ENCODE peak calls at places on chromosomes 11 and 22, in five cellular contexts. M is stimulated activated naive CD4-positive, alpha-beta T cell; U is occipital lobe; F is naive thymus-derived CD4-positive, alpha-beta T cell; Z is NCI-H2171. P is an unnamed sample.

GRCh38 chr11:121123670-121124069 is 22.6 kb downstream of the TECTA start:
- DNase-seq in M (no peak), U (no peak), F (no peak), Z (no peak), P (peak)

GRCh38 chr11:114073506-114074381 is 14.2 kb downstream of the ZBTB16 start:
- DNase-seq in M (peak), U (no peak), F (no peak), Z (no peak), P (no peak)

GRCh38 chr11:35579557-35580396 is 38.5 kb upstream of the FJX1 start:
- DNase-seq in M (no peak), U (no peak), F (no peak), Z (no peak), P (no peak)

GRCh38 chr11:26522912-26523610 is 49.0 kb downstream of the MUC15 start:
- DNase-seq in M (no peak), U (no peak), F (no peak), Z (peak), P (no peak)

GRCh38 chr11:63764712-63765631 is 3.6 kb downstream of the ZFTA start:
- DNase-seq in M (no peak), U (no peak), F (no peak), Z (no peak), P (peak)

GRCh38 chr11:17498475-17498874 is 21.8 kb upstream of the ABCC8 start:
- DNase-seq in M (no peak), U (no peak), F (no peak), Z (no peak), P (no peak)

GRCh38 chr11:19766206-19766605 is 53.6 kb downstream of the NAV2 start:
- DNase-seq in M (no peak), U (no peak), F (no peak), Z (no peak), P (no peak)

GRCh38 chr11:35567737-35568465 is 42.5 kb upstream of the PAMR1 start:
- DNase-seq in M (no peak), U (no peak), F (no peak), Z (no peak), P (no peak)

GRCh38 chr11:83836883-83837654 is 550.9 kb upstream of the CCDC90B start:
- DNase-seq in M (no peak), U (peak), F (no peak), Z (no peak), P (no peak)

GRCh38 chr22:47309946-47310345 is 547.5 kb downstream of the TBC1D22A start:
- DNase-seq in M (no peak), U (no peak), F (no peak), Z (no peak), P (no peak)

GRCh38 chr22:23113067-23113846 is 28.5 kb downstream of the RSPH14 start:
- DNase-seq in M (no peak), U (peak), F (no peak), Z (peak), P (peak)

GRCh38 chr11:8225589-8226036 is 38.1 kb downstream of the LMO1 start:
- DNase-seq in M (no peak), U (no peak), F (peak), Z (no peak), P (peak)

GRCh38 chr11:70040869-70041501 is 37.1 kb upstream of the ANO1 start:
- DNase-seq in M (no peak), U (no peak), F (no peak), Z (no peak), P (no peak)

GRCh38 chr11:14703731-14704130 is 60.1 kb downstream of the PDE3B start:
- DNase-seq in M (no peak), U (no peak), F (no peak), Z (no peak), P (no peak)

GRCh38 chr22:37208401-37209139 is 3.7 kb downstream of the SSTR3 start:
- DNase-seq in M (no peak), U (no peak), F (no peak), Z (no peak), P (no peak)

GRCh38 chr11:107973641-107974040 is 35.1 kb upstream of the CUL5 start:
- DNase-seq in M (no peak), U (no peak), F (no peak), Z (no peak), P (no peak)

GRCh38 chr11:105236631-105237030 is 97.1 kb upstream of the CARD18 start:
- DNase-seq in M (no peak), U (no peak), F (no peak), Z (no peak), P (no peak)

GRCh38 chr22:31122532-31123291 is at the start of gene INPP5J:
- DNase-seq in M (no peak), U (peak), F (no peak), Z (peak), P (peak)

GRCh38 chr11:130209128-130209932 is 49.7 kb downstream of the ST14 start:
- DNase-seq in M (no peak), U (no peak), F (no peak), Z (no peak), P (no peak)

GRCh38 chr11:77082838-77083552 is 16.2 kb downstream of the CAPN5 start:
- DNase-seq in M (peak), U (no peak), F (peak), Z (no peak), P (peak)

GRCh38 chr11:76419896-76420295 is 24.9 kb upstream of the EMSY start:
- DNase-seq in M (no peak), U (no peak), F (no peak), Z (no peak), P (no peak)